ENCODE peak calls at places on chromosomes 13 and 19, in six cellular contexts. One of them, this sample, is unnamed.

GRCh38 chr13:98606296-98606695 is 29.4 kb upstream of the STK24 start:
- DNase-seq in WTC11: no peak
- DNase-seq in MV-4-11: no peak
- DNase-seq in heart right ventricle: no peak
- DNase-seq in WERI-Rb-1: no peak
- DNase-seq in activated CD8-positive, alpha-beta memory T cell treated with anti-CD3 and anti-CD28 coated beads, Interleukin-2, amount 50 U/mL, for 4 hours: no peak
- DNase-seq in this sample: no peak

GRCh38 chr19:17841810-17842662 is 5.7 kb downstream of the JAK3 start:
- DNase-seq in MV-4-11: no peak
- DNase-seq in activated CD8-positive, alpha-beta memory T cell treated with anti-CD3 and anti-CD28 coated beads, Interleukin-2, amount 50 U/mL, for 4 hours: peak; percentile 46
- DNase-seq in heart right ventricle: peak; percentile 76
- DNase-seq in WERI-Rb-1: peak; percentile 69
- DNase-seq in WTC11: peak; percentile 99
- DNase-seq in this sample: peak; percentile 53

GRCh38 chr19:2528543-2529173 is 52.7 kb downstream of the GADD45B start:
- DNase-seq in heart right ventricle: no peak
- DNase-seq in activated CD8-positive, alpha-beta memory T cell treated with anti-CD3 and anti-CD28 coated beads, Interleukin-2, amount 50 U/mL, for 4 hours: no peak
- DNase-seq in MV-4-11: no peak
- DNase-seq in WERI-Rb-1: no peak
- DNase-seq in WTC11: no peak
- DNase-seq in this sample: no peak

GRCh38 chr13:54953786-54954185 is 1925.2 kb downstream of the OLFM4 start:
- DNase-seq in activated CD8-positive, alpha-beta memory T cell treated with anti-CD3 and anti-CD28 coated beads, Interleukin-2, amount 50 U/mL, for 4 hours: no peak
- DNase-seq in heart right ventricle: no peak
- DNase-seq in WERI-Rb-1: no peak
- DNase-seq in WTC11: no peak
- DNase-seq in MV-4-11: no peak
- DNase-seq in this sample: no peak

GRCh38 chr13:105019073-105019472 is 1516.4 kb downstream of the EFNB2 start:
- DNase-seq in heart right ventricle: no peak
- DNase-seq in MV-4-11: no peak
- DNase-seq in WERI-Rb-1: no peak
- DNase-seq in WTC11: no peak
- DNase-seq in activated CD8-positive, alpha-beta memory T cell treated with anti-CD3 and anti-CD28 coated beads, Interleukin-2, amount 50 U/mL, for 4 hours: no peak
- DNase-seq in this sample: no peak

GRCh38 chr13:59755647-59756290 is 408.0 kb downstream of the DIAPH3 start:
- DNase-seq in WTC11: no peak
- DNase-seq in activated CD8-positive, alpha-beta memory T cell treated with anti-CD3 and anti-CD28 coated beads, Interleukin-2, amount 50 U/mL, for 4 hours: no peak
- DNase-seq in MV-4-11: no peak
- DNase-seq in heart right ventricle: no peak
- DNase-seq in WERI-Rb-1: no peak
- DNase-seq in this sample: no peak

GRCh38 chr13:35499131-35500051 is 22.9 kb upstream of the MAB21L1 start:
- DNase-seq in MV-4-11: no peak
- DNase-seq in WERI-Rb-1: no peak
- DNase-seq in heart right ventricle: no peak
- DNase-seq in WTC11: no peak
- DNase-seq in activated CD8-positive, alpha-beta memory T cell treated with anti-CD3 and anti-CD28 coated beads, Interleukin-2, amount 50 U/mL, for 4 hours: no peak
- DNase-seq in this sample: no peak

GRCh38 chr13:107743983-107744382 is 471.4 kb downstream of the LIG4 start:
- DNase-seq in WTC11: no peak
- DNase-seq in WERI-Rb-1: peak; percentile 61
- DNase-seq in activated CD8-positive, alpha-beta memory T cell treated with anti-CD3 and anti-CD28 coated beads, Interleukin-2, amount 50 U/mL, for 4 hours: no peak
- DNase-seq in heart right ventricle: no peak
- DNase-seq in MV-4-11: no peak
- DNase-seq in this sample: no peak

GRCh38 chr13:29954082-29955043 is 103.9 kb upstream of the UBL3 start:
- DNase-seq in MV-4-11: no peak
- DNase-seq in WTC11: no peak
- DNase-seq in activated CD8-positive, alpha-beta memory T cell treated with anti-CD3 and anti-CD28 coated beads, Interleukin-2, amount 50 U/mL, for 4 hours: peak; percentile 31
- DNase-seq in WERI-Rb-1: no peak
- DNase-seq in heart right ventricle: no peak
- DNase-seq in this sample: no peak

GRCh38 chr13:113545455-113545930 is 39.1 kb upstream of the TFDP1 start:
- DNase-seq in heart right ventricle: no peak
- DNase-seq in WERI-Rb-1: peak; percentile 58
- DNase-seq in activated CD8-positive, alpha-beta memory T cell treated with anti-CD3 and anti-CD28 coated beads, Interleukin-2, amount 50 U/mL, for 4 hours: no peak
- DNase-seq in WTC11: no peak
- DNase-seq in MV-4-11: no peak
- DNase-seq in this sample: no peak

GRCh38 chr13:102907886-102908515 is 62.2 kb downstream of the ERCC5 start:
- DNase-seq in activated CD8-positive, alpha-beta memory T cell treated with anti-CD3 and anti-CD28 coated beads, Interleukin-2, amount 50 U/mL, for 4 hours: no peak
- DNase-seq in heart right ventricle: no peak
- DNase-seq in MV-4-11: peak; percentile 12
- DNase-seq in WTC11: no peak
- DNase-seq in WERI-Rb-1: no peak
- DNase-seq in this sample: no peak

GRCh38 chr13:110400786-110401533 is 93.9 kb downstream of the COL4A2 start:
- DNase-seq in MV-4-11: no peak
- DNase-seq in activated CD8-positive, alpha-beta memory T cell treated with anti-CD3 and anti-CD28 coated beads, Interleukin-2, amount 50 U/mL, for 4 hours: no peak
- DNase-seq in heart right ventricle: peak; percentile 62
- DNase-seq in WERI-Rb-1: no peak
- DNase-seq in WTC11: no peak
- DNase-seq in this sample: no peak

GRCh38 chr19:29528946-29529645 is 3.3 kb downstream of the VSTM2B start:
- DNase-seq in heart right ventricle: no peak
- DNase-seq in WERI-Rb-1: no peak
- DNase-seq in WTC11: peak; percentile 33
- DNase-seq in activated CD8-positive, alpha-beta memory T cell treated with anti-CD3 and anti-CD28 coated beads, Interleukin-2, amount 50 U/mL, for 4 hours: no peak
- DNase-seq in MV-4-11: no peak
- DNase-seq in this sample: no peak

GRCh38 chr19:32691952-32692726 is 518 bp downstream of the NUDT19 start:
- DNase-seq in activated CD8-positive, alpha-beta memory T cell treated with anti-CD3 and anti-CD28 coated beads, Interleukin-2, amount 50 U/mL, for 4 hours: peak; percentile 45
- DNase-seq in MV-4-11: peak; percentile 67
- DNase-seq in WERI-Rb-1: peak; percentile 46
- DNase-seq in heart right ventricle: peak; percentile 66
- DNase-seq in WTC11: peak; percentile 61
- DNase-seq in this sample: peak; percentile 21

GRCh38 chr13:32165791-32166190 is 134.2 kb downstream of the FRY start:
- DNase-seq in WERI-Rb-1: no peak
- DNase-seq in activated CD8-positive, alpha-beta memory T cell treated with anti-CD3 and anti-CD28 coated beads, Interleukin-2, amount 50 U/mL, for 4 hours: no peak
- DNase-seq in MV-4-11: peak; percentile 62
- DNase-seq in WTC11: no peak
- DNase-seq in heart right ventricle: peak; percentile 67
- DNase-seq in this sample: no peak

GRCh38 chr19:51439021-51439465 is 19.2 kb downstream of the SIGLEC8 start:
- DNase-seq in activated CD8-positive, alpha-beta memory T cell treated with anti-CD3 and anti-CD28 coated beads, Interleukin-2, amount 50 U/mL, for 4 hours: no peak
- DNase-seq in heart right ventricle: no peak
- DNase-seq in WERI-Rb-1: peak; percentile 16
- DNase-seq in MV-4-11: peak; percentile 51
- DNase-seq in WTC11: peak; percentile 36
- DNase-seq in this sample: no peak

GRCh38 chr13:109698779-109699178 is 87.6 kb downstream of the IRS2 start:
- DNase-seq in activated CD8-positive, alpha-beta memory T cell treated with anti-CD3 and anti-CD28 coated beads, Interleukin-2, amount 50 U/mL, for 4 hours: no peak
- DNase-seq in heart right ventricle: no peak
- DNase-seq in WTC11: no peak
- DNase-seq in MV-4-11: peak; percentile 76
- DNase-seq in WERI-Rb-1: no peak
- DNase-seq in this sample: no peak

GRCh38 chr13:114167445-114167844 is 11.6 kb upstream of the CFAP97D2 start:
- DNase-seq in WTC11: no peak
- DNase-seq in MV-4-11: peak; percentile 88
- DNase-seq in heart right ventricle: no peak
- DNase-seq in WERI-Rb-1: no peak
- DNase-seq in activated CD8-positive, alpha-beta memory T cell treated with anti-CD3 and anti-CD28 coated beads, Interleukin-2, amount 50 U/mL, for 4 hours: no peak
- DNase-seq in this sample: no peak

GRCh38 chr19:41871573-41872383 is 5.3 kb upstream of the CD79A start:
- DNase-seq in MV-4-11: peak; percentile 98
- DNase-seq in heart right ventricle: peak; percentile 37
- DNase-seq in activated CD8-positive, alpha-beta memory T cell treated with anti-CD3 and anti-CD28 coated beads, Interleukin-2, amount 50 U/mL, for 4 hours: peak; percentile 47
- DNase-seq in WTC11: no peak
- DNase-seq in WERI-Rb-1: no peak
- DNase-seq in this sample: peak; percentile 11

GRCh38 chr13:100733261-100733660 is 58.7 kb upstream of the TMTC4 start:
- DNase-seq in activated CD8-positive, alpha-beta memory T cell treated with anti-CD3 and anti-CD28 coated beads, Interleukin-2, amount 50 U/mL, for 4 hours: no peak
- DNase-seq in heart right ventricle: no peak
- DNase-seq in WTC11: no peak
- DNase-seq in WERI-Rb-1: no peak
- DNase-seq in MV-4-11: no peak
- DNase-seq in this sample: no peak

GRCh38 chr19:898663-899062 is 5.4 kb downstream of the RNU6-9 start:
- DNase-seq in MV-4-11: no peak
- DNase-seq in heart right ventricle: no peak
- DNase-seq in WERI-Rb-1: no peak
- DNase-seq in WTC11: peak; percentile 71
- DNase-seq in activated CD8-positive, alpha-beta memory T cell treated with anti-CD3 and anti-CD28 coated beads, Interleukin-2, amount 50 U/mL, for 4 hours: no peak
- DNase-seq in this sample: peak; percentile 42

GRCh38 chr13:45055902-45056648 is 64.2 kb upstream of the GTF2F2 start:
- DNase-seq in heart right ventricle: peak; percentile 14
- DNase-seq in activated CD8-positive, alpha-beta memory T cell treated with anti-CD3 and anti-CD28 coated beads, Interleukin-2, amount 50 U/mL, for 4 hours: no peak
- DNase-seq in WTC11: no peak
- DNase-seq in MV-4-11: peak; percentile 22
- DNase-seq in WERI-Rb-1: peak; percentile 20
- DNase-seq in this sample: no peak

GRCh38 chr13:111395511-111396393 is 75.3 kb downstream of the TEX29 start:
- DNase-seq in WERI-Rb-1: no peak
- DNase-seq in activated CD8-positive, alpha-beta memory T cell treated with anti-CD3 and anti-CD28 coated beads, Interleukin-2, amount 50 U/mL, for 4 hours: no peak
- DNase-seq in heart right ventricle: no peak
- DNase-seq in MV-4-11: no peak
- DNase-seq in WTC11: no peak
- DNase-seq in this sample: no peak

GRCh38 chr19:48452656-48453480 is 2.5 kb upstream of the KCNJ14 start:
- DNase-seq in WERI-Rb-1: no peak
- DNase-seq in activated CD8-positive, alpha-beta memory T cell treated with anti-CD3 and anti-CD28 coated beads, Interleukin-2, amount 50 U/mL, for 4 hours: no peak
- DNase-seq in WTC11: no peak
- DNase-seq in MV-4-11: no peak
- DNase-seq in heart right ventricle: no peak
- DNase-seq in this sample: no peak

GRCh38 chr13:20387441-20387971 is 138.2 kb downstream of the CRYL1 start:
- DNase-seq in MV-4-11: peak; percentile 74
- DNase-seq in WTC11: no peak
- DNase-seq in heart right ventricle: no peak
- DNase-seq in activated CD8-positive, alpha-beta memory T cell treated with anti-CD3 and anti-CD28 coated beads, Interleukin-2, amount 50 U/mL, for 4 hours: no peak
- DNase-seq in WERI-Rb-1: no peak
- DNase-seq in this sample: no peak

GRCh38 chr13:87769445-87769844 is 98.3 kb downstream of the SLITRK5 start:
- DNase-seq in activated CD8-positive, alpha-beta memory T cell treated with anti-CD3 and anti-CD28 coated beads, Interleukin-2, amount 50 U/mL, for 4 hours: no peak
- DNase-seq in WTC11: no peak
- DNase-seq in heart right ventricle: no peak
- DNase-seq in WERI-Rb-1: no peak
- DNase-seq in MV-4-11: no peak
- DNase-seq in this sample: no peak

GRCh38 chr13:23687614-23688013 is 117.4 kb downstream of the TNFRSF19 start:
- DNase-seq in MV-4-11: no peak
- DNase-seq in WTC11: no peak
- DNase-seq in activated CD8-positive, alpha-beta memory T cell treated with anti-CD3 and anti-CD28 coated beads, Interleukin-2, amount 50 U/mL, for 4 hours: no peak
- DNase-seq in heart right ventricle: no peak
- DNase-seq in WERI-Rb-1: no peak
- DNase-seq in this sample: no peak

GRCh38 chr19:18789883-18790565 is 1.1 kb downstream of the COMP start:
- DNase-seq in activated CD8-positive, alpha-beta memory T cell treated with anti-CD3 and anti-CD28 coated beads, Interleukin-2, amount 50 U/mL, for 4 hours: no peak
- DNase-seq in WTC11: peak; percentile 76
- DNase-seq in heart right ventricle: no peak
- DNase-seq in MV-4-11: peak; percentile 60
- DNase-seq in WERI-Rb-1: peak; percentile 81
- DNase-seq in this sample: no peak

GRCh38 chr13:49418206-49418605 is 25.7 kb downstream of the CAB39L start:
- DNase-seq in activated CD8-positive, alpha-beta memory T cell treated with anti-CD3 and anti-CD28 coated beads, Interleukin-2, amount 50 U/mL, for 4 hours: no peak
- DNase-seq in heart right ventricle: no peak
- DNase-seq in WTC11: no peak
- DNase-seq in WERI-Rb-1: no peak
- DNase-seq in MV-4-11: peak; percentile 76
- DNase-seq in this sample: no peak

This sample was measured in effector CD8-positive, alpha-beta T cell.